ENCODE peak calls at places on chromosomes 16 and 17, in five cellular contexts. N is cardiac fibroblast, X is ascending aorta, F is choroid plexus epithelial cell, Q is lower lobe of right lung. H is an unnamed sample.

GRCh38 chr17:67544364-67544763 is 167.3 kb downstream of the PITPNC1 start:
- DNase-seq in N (no peak), Q (no peak), X (no peak), F (no peak), H (no peak)

GRCh38 chr16:46895399-46896313 is 11.5 kb downstream of the GPT2 start:
- DNase-seq in N (no peak), Q (no peak), X (no peak), F (no peak), H (no peak)

GRCh38 chr17:60671482-60671881 is 6.2 kb upstream of the BCAS3 start:
- DNase-seq in X (no peak), Q (no peak), F (no peak), N (no peak), H (no peak)

GRCh38 chr16:26252598-26252997 is 560.8 kb downstream of the HS3ST4 start:
- DNase-seq in X (no peak), N (no peak), Q (no peak), F (no peak), H (no peak)

GRCh38 chr16:65106792-65107191 is 15.1 kb downstream of the CDH11 start:
- DNase-seq in F (peak), Q (no peak), N (peak), X (no peak), H (no peak)

GRCh38 chr17:50175035-50175788 is 9.4 kb downstream of the SGCA start:
- DNase-seq in N (no peak), X (no peak), Q (no peak), F (no peak), H (no peak)

GRCh38 chr16:69334696-69335095 is 4.3 kb upstream of the PDF start:
- DNase-seq in X (no peak), Q (no peak), N (no peak), F (no peak), H (no peak)

GRCh38 chr16:24993722-24994686 is 21.2 kb downstream of the ARHGAP17 start:
- DNase-seq in N (peak), F (peak), Q (no peak), X (peak), H (no peak)

GRCh38 chr17:63543822-63544420 is 6.4 kb upstream of the DCAF7 start:
- DNase-seq in N (no peak), Q (no peak), X (no peak), F (no peak), H (no peak)

GRCh38 chr17:59825533-59826316 is 67.0 kb downstream of the TUBD1 start:
- DNase-seq in N (peak), Q (no peak), F (peak), X (no peak), H (peak)

GRCh38 chr16:88633684-88634140 is 4.7 kb upstream of the IL17C start:
- DNase-seq in N (no peak), F (peak), Q (peak), X (no peak), H (peak)

GRCh38 chr17:72222571-72222970 is 101.8 kb downstream of the SOX9 start:
- DNase-seq in X (no peak), F (no peak), N (no peak), Q (no peak), H (no peak)

GRCh38 chr16:80176114-80176513 is 364.7 kb upstream of the DYNLRB2 start:
- DNase-seq in X (no peak), N (no peak), Q (no peak), F (no peak), H (no peak)

GRCh38 chr17:49955157-49955556 is 13.8 kb upstream of the DLX4 start:
- DNase-seq in X (no peak), Q (no peak), N (no peak), F (no peak), H (no peak)

GRCh38 chr17:54916721-54917120 is 16.1 kb downstream of the TOM1L1 start:
- DNase-seq in N (no peak), X (no peak), F (no peak), Q (no peak), H (no peak)

GRCh38 chr17:39867891-39868553 is at the start of gene ZPBP2:
- DNase-seq in Q (no peak), F (no peak), X (no peak), N (no peak), H (peak)

GRCh38 chr16:54931041-54931756 is 534 bp downstream of the IRX5 start:
- DNase-seq in X (peak), N (peak), F (peak), Q (peak), H (peak)

GRCh38 chr17:40722146-40722720 is 18.7 kb upstream of the KRT24 start:
- DNase-seq in N (no peak), Q (no peak), X (no peak), F (no peak), H (no peak)

GRCh38 chr16:50245417-50246298 is 20.7 kb upstream of the ADCY7 start:
- DNase-seq in N (peak), Q (peak), X (peak), F (peak), H (peak)

GRCh38 chr17:78390241-78391050 is 12.0 kb downstream of the PGS1 start:
- DNase-seq in F (peak), X (no peak), N (peak), Q (no peak), H (peak)

GRCh38 chr16:85146922-85147651 is 34.8 kb upstream of the CIBAR2 start:
- DNase-seq in F (no peak), Q (no peak), X (no peak), N (no peak), H (no peak)

GRCh38 chr17:2123467-2124251 is 68.8 kb downstream of the HIC1 start:
- DNase-seq in Q (no peak), X (no peak), F (peak), N (peak), H (no peak)

GRCh38 chr17:36921131-36921851 is 16.0 kb upstream of the LHX1 start:
- DNase-seq in F (peak), N (peak), X (no peak), Q (no peak), H (peak)

GRCh38 chr16:56988161-56988947 is 1.0 kb upstream of the NLRC5 start:
- DNase-seq in Q (no peak), X (peak), F (peak), N (no peak), H (no peak)
- TF ChIP-seq CTCF in Q (no peak), X (no peak), F (no peak), N (no peak), H (no peak)

GRCh38 chr16:81431554-81432353 is 12.9 kb upstream of the CMIP start:
- DNase-seq in F (peak), X (peak), N (peak), Q (peak), H (no peak)
- TF ChIP-seq CTCF in F (no peak), X (no peak), N (no peak), Q (no peak), H (no peak)

GRCh38 chr16:52548261-52549010 is 1.5 kb upstream of the TOX3 start:
- DNase-seq in F (no peak), X (no peak), Q (no peak), N (no peak), H (no peak)
- TF ChIP-seq CTCF in F (no peak), X (no peak), Q (no peak), N (no peak), H (no peak)

GRCh38 chr17:57905875-57906455 is 49.2 kb downstream of the CUEDC1 start:
- DNase-seq in X (no peak), N (no peak), F (no peak), Q (no peak), H (no peak)

GRCh38 chr17:57908278-57908677 is 46.9 kb downstream of the CUEDC1 start:
- DNase-seq in N (no peak), F (no peak), X (no peak), Q (no peak), H (no peak)

GRCh38 chr17:57909548-57909947 is 45.7 kb downstream of the CUEDC1 start:
- DNase-seq in N (no peak), Q (no peak), X (no peak), F (no peak), H (no peak)

GRCh38 chr17:57903961-57904360 is 51.3 kb downstream of the CUEDC1 start:
- DNase-seq in Q (peak), F (no peak), N (no peak), X (no peak), H (no peak)

GRCh38 chr17:57906910-57907309 is 48.3 kb downstream of the CUEDC1 start:
- DNase-seq in F (no peak), N (no peak), X (no peak), Q (no peak), H (peak)
- TF ChIP-seq CTCF in F (peak), N (peak), X (no peak), Q (no peak), H (no peak)

H was measured in activated CD8-positive, alpha-beta T cell treated with anti-CD3 and anti-CD28 coated beads for 36 hours.